ENCODE peak calls at places on chromosomes 16 and 17, in eight cellular contexts. V is sigmoid colon, Z is endothelial cell of umbilical vein, Y is stomach, S is suprapubic skin, U is spleen, E is transverse colon, P is esophagus muscularis mucosa. I is an unnamed sample. For H3K27me3, the result is how much of the 10 kb centered on the place peaks cover.

GRCh38 chr17:76867578-76868175 is 527 bp upstream of the MGAT5B start:
- DNase-seq in Z (peak), S (no peak), U (no peak), Y (no peak), E (no peak), P (no peak), V (no peak), I (no peak)

GRCh38 chr16:15898654-15899053 is 10.3 kb upstream of the CEP20 start:
- DNase-seq in Z (no peak), V (no peak), E (no peak), Y (no peak), U (no peak), P (no peak), S (no peak), I (no peak)

GRCh38 chr17:70609566-70609965 is 440.2 kb downstream of the KCNJ2 start:
- DNase-seq in P (no peak), U (no peak), V (no peak), E (no peak), Z (no peak), Y (no peak), S (no peak), I (no peak)

GRCh38 chr17:35432176-35433074 is at the start of gene SLFN12:
- DNase-seq in Z (peak), E (peak), S (no peak), V (peak), Y (peak), U (peak), P (no peak), I (peak)

GRCh38 chr17:17320188-17320910 is 17.2 kb downstream of the NT5M start:
- DNase-seq in E (no peak), Z (no peak), P (no peak), V (no peak), S (no peak), U (peak), Y (peak), I (no peak)

GRCh38 chr17:33640629-33641028 is 347.5 kb upstream of the ASIC2 start:
- DNase-seq in U (no peak), Y (no peak), Z (no peak), S (no peak), V (no peak), E (no peak), P (no peak), I (no peak)

GRCh38 chr16:11955713-11956123 is 9.3 kb upstream of the TNFRSF17 start:
- DNase-seq in U (no peak), E (no peak), S (peak), Y (no peak), V (peak), Z (no peak), P (no peak), I (no peak)

GRCh38 chr16:58661199-58661830 is 23.3 kb downstream of the SLC38A7 start:
- DNase-seq in Z (peak), U (no peak), E (peak), V (no peak), S (no peak), P (no peak), Y (peak), I (no peak)

GRCh38 chr17:64133546-64134215 is 3.7 kb upstream of the ERN1 start:
- DNase-seq in E (no peak), Y (no peak), V (no peak), Z (peak), U (no peak), S (no peak), P (no peak), I (no peak)

GRCh38 chr16:51968756-51969155 is 578.2 kb downstream of the TOX3 start:
- DNase-seq in V (no peak), Y (no peak), E (no peak), U (no peak), S (no peak), P (no peak), Z (no peak), I (no peak)

GRCh38 chr16:83458612-83459011 is 349.2 kb upstream of the HSBP1 start:
- DNase-seq in P (no peak), Z (no peak), U (no peak), S (no peak), Y (no peak), V (no peak), E (no peak), I (no peak)

GRCh38 chr17:65515959-65516948 is 45.2 kb downstream of the AXIN2 start:
- DNase-seq in S (peak), P (no peak), Y (no peak), U (no peak), V (peak), Z (no peak), E (no peak), I (no peak)

GRCh38 chr17:50618300-50618699 is 16.4 kb upstream of the ABCC3 start:
- DNase-seq in U (no peak), Z (no peak), Y (no peak), P (no peak), E (no peak), S (no peak), V (no peak), I (no peak)

GRCh38 chr17:40251576-40251975 is 32.5 kb downstream of the WIPF2 start:
- DNase-seq in Z (peak), U (no peak), V (peak), P (no peak), Y (no peak), S (peak), E (peak), I (no peak)

GRCh38 chr17:48014603-48015037 is 23.0 kb downstream of the COPZ2 start:
- DNase-seq in S (no peak), Y (no peak), P (no peak), U (no peak), E (no peak), V (no peak), Z (no peak), I (no peak)

GRCh38 chr17:75481194-75482059 is 25.0 kb downstream of the TMEM94 start:
- DNase-seq in E (no peak), U (no peak), P (no peak), S (no peak), Z (no peak), V (no peak), Y (no peak), I (no peak)

GRCh38 chr17:81440511-81441244 is 45.4 kb downstream of the BAHCC1 start:
- DNase-seq in P (no peak), V (no peak), Z (peak), Y (no peak), U (no peak), S (no peak), E (no peak), I (no peak)

GRCh38 chr17:57114085-57114673 is 29.1 kb downstream of the AKAP1 start:
- DNase-seq in Y (peak), Z (peak), S (no peak), V (no peak), P (no peak), E (peak), U (peak), I (no peak)

GRCh38 chr17:73760186-73760758 is 116.0 kb upstream of the SDK2 start:
- DNase-seq in S (no peak), Y (no peak), E (no peak), U (no peak), V (no peak), P (no peak), Z (no peak), I (no peak)

GRCh38 chr16:85759631-85760419 is 8.9 kb upstream of the C16orf74 start:
- DNase-seq in Y (peak), Z (no peak), E (peak), V (no peak), P (no peak), S (no peak), U (peak), I (no peak)

GRCh38 chr16:4316732-4317461 is 1.0 kb downstream of the GLIS2 start:
- DNase-seq in Z (peak), U (no peak), E (peak), V (peak), P (no peak), Y (peak), S (no peak), I (no peak)

GRCh38 chr16:48352648-48353347 is 32.4 kb downstream of the SIAH1 start:
- DNase-seq in Y (no peak), U (no peak), E (no peak), V (no peak), Z (no peak), S (no peak), P (no peak), I (no peak)

GRCh38 chr17:47720754-47721533 is 12.1 kb upstream of the TBX21 start:
- DNase-seq in U (peak), Y (no peak), E (peak), V (no peak), P (no peak), Z (no peak), S (no peak), I (peak)

GRCh38 chr16:5875416-5875815 is 777.8 kb upstream of the EEF2KMT start:
- DNase-seq in Y (no peak), Z (no peak), V (no peak), U (no peak), P (no peak), S (no peak), E (no peak), I (no peak)

GRCh38 chr16:67015317-67015731 is 13.6 kb upstream of the CBFB start:
- DNase-seq in E (peak), P (no peak), S (peak), V (peak), Z (no peak), Y (no peak), U (peak), I (no peak)

GRCh38 chr16:84832488-84833141 is 12.8 kb downstream of the CRISPLD2 start:
- DNase-seq in E (peak), Z (no peak), P (peak), S (peak), Y (peak), V (peak), U (no peak), I (peak)

GRCh38 chr17:82049106-82049505 is 2.5 kb downstream of the RFNG start:
- DNase-seq in V (no peak), S (no peak), U (peak), Y (no peak), E (no peak), Z (no peak), P (no peak), I (no peak)

GRCh38 chr16:83781-84615 is 6.0 kb downstream of the MPG start:
- DNase-seq in U (no peak), P (no peak), V (peak), Y (no peak), S (no peak), E (no peak), Z (peak), I (no peak)
- TF ChIP-seq POLR2AphosphoS5 in U (peak), P (no peak), V (no peak), Y (no peak), S (no peak), E (no peak), Z (peak), I (no peak)

GRCh38 chr17:83148317-83149044 is 69.1 kb downstream of the METRNL start:
- DNase-seq in S (no peak), Y (no peak), E (no peak), P (no peak), Z (no peak), V (peak), U (peak), I (peak)
- TF ChIP-seq POLR2A in S (no peak), Y (no peak), E (no peak), P (no peak), Z (no peak), V (no peak), U (no peak), I (no peak)

GRCh38 chr17:14304222-14304844 is 3.5 kb downstream of the HS3ST3B1 start:
- DNase-seq in Y (no peak), U (no peak), Z (no peak), P (no peak), E (no peak), V (no peak), S (no peak), I (no peak)
- H3K27me3 ChIP-seq in Y (half or more), U (under half), Z (under half), P (half or more), E (half or more), V (half or more), S (half or more), I (under half)

GRCh38 chr16:30068333-30068732 is 2.8 kb downstream of the ALDOA start:
- DNase-seq in U (no peak), Z (no peak), E (no peak), S (no peak), P (no peak), V (no peak), Y (no peak), I (no peak)

GRCh38 chr16:30065112-30065942 is at the start of gene ALDOA:
- DNase-seq in E (peak), U (peak), P (peak), V (peak), Z (peak), S (peak), Y (peak), I (peak)

GRCh38 chr16:30065943-30066881 is 652 bp downstream of the ALDOA start:
- DNase-seq in Y (no peak), Z (no peak), U (no peak), S (no peak), E (peak), V (no peak), P (no peak), I (no peak)

GRCh38 chr16:30067584-30067916 is 2.0 kb downstream of the ALDOA start:
- DNase-seq in U (no peak), V (no peak), Z (no peak), E (no peak), Y (no peak), P (no peak), S (no peak), I (no peak)

DNA sequence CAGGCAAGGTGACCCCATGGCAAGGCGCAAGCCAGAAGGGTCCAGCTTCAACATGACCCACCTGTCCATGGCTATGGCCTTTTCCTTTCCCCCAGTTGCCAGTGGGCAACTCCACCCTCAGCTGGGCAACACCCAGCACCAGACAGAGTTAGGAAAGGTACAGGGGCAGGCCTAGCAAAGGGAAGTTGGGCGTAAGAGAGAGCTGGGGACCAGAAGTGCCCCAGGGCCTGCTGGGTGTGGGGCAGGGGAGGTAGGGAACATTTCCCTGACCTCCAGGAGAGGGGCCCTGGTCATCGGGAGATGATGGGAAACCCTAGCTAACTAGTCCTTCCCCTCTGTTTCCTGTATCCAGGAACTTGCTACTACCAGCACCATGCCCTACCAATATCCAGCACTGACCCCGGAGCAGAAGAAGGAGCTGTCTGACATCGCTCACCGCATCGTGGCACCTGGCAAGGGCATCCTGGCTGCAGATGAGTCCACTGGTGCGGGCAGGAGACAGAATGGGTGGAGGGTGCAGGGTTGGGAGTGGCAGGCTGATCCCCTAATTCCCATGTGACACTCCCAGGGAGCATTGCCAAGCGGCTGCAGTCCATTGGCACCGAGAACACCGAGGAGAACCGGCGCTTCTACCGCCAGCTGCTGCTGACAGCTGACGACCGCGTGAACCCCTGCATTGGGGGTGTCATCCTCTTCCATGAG is 1.5 kb downstream of the ALDOA start:
- DNase-seq in E (peak), U (no peak), V (peak), Z (no peak), P (no peak), S (no peak), Y (no peak), I (no peak)
- TF ChIP-seq POLR2AphosphoS5 in E (peak), U (peak), V (no peak), Z (no peak), P (no peak), S (no peak), Y (no peak), I (no peak)

GRCh38 chr17:1179635-1180433 is at the start of gene ABR:
- DNase-seq in Y (peak), Z (peak), V (peak), E (peak), S (peak), P (no peak), U (peak), I (no peak)
- TF ChIP-seq POLR2A in Y (no peak), Z (no peak), V (no peak), E (peak), S (no peak), P (no peak), U (no peak), I (peak)